ENCODE peak calls at places on chromosomes 6 and 20, in four cellular contexts. Q is nephron progenitor cell, N is cardiac muscle cell, W is HFF-Myc. I is an unnamed sample.

GRCh38 chr20:14632906-14633305 is 295.5 kb upstream of the FLRT3 start:
- DNase-seq in Q (no peak), N (peak; percentile 36), W (no peak), I (no peak)

GRCh38 chr6:15744824-15745402 is 82.1 kb upstream of the DTNBP1 start:
- DNase-seq in Q (no peak), N (no peak), W (no peak), I (no peak)

GRCh38 chr6:80767808-80768207 is 661.3 kb downstream of the BCKDHB start:
- DNase-seq in Q (no peak), N (peak; percentile 44), W (peak; percentile 44), I (peak; percentile 30)

GRCh38 chr20:49846206-49846807 is 33.7 kb downstream of the SLC9A8 start:
- DNase-seq in Q (peak; percentile 37), N (peak; percentile 80), W (no peak), I (no peak)

GRCh38 chr6:34385793-34386195 is 6.7 kb downstream of the NUDT3 start:
- DNase-seq in Q (no peak), N (no peak), W (no peak), I (no peak)

GRCh38 chr6:33277663-33278391 is 904 bp downstream of the B3GALT4 start:
- DNase-seq in Q (no peak), N (no peak), W (no peak), I (no peak)

GRCh38 chr6:30955367-30956042 is 14.7 kb downstream of the MUCL3 start:
- DNase-seq in Q (peak; percentile 78), N (peak; percentile 36), W (peak; percentile 4), I (peak; percentile 45)

GRCh38 chr20:63305393-63305792 is 12.4 kb downstream of the COL20A1 start:
- DNase-seq in Q (no peak), N (no peak), W (no peak), I (no peak)

GRCh38 chr6:163729127-163729872 is 314.8 kb downstream of the QKI start:
- DNase-seq in Q (no peak), N (no peak), W (no peak), I (no peak)

GRCh38 chr6:136646377-136646776 is 96.2 kb upstream of the MAP7 start:
- DNase-seq in Q (no peak), N (peak; percentile 62), W (no peak), I (no peak)

GRCh38 chr6:160767019-160767646 is 65.1 kb downstream of the PLG start:
- DNase-seq in Q (peak; percentile 86), N (peak; percentile 74), W (no peak), I (no peak)

GRCh38 chr20:43974665-43975064 is 60.0 kb downstream of the TOX2 start:
- DNase-seq in Q (no peak), N (no peak), W (no peak), I (no peak)

GRCh38 chr6:17979479-17979878 is 8.0 kb downstream of the KIF13A start:
- DNase-seq in Q (no peak), N (no peak), W (no peak), I (no peak)

GRCh38 chr20:24519476-24519875 is 50.0 kb downstream of the SYNDIG1 start:
- DNase-seq in Q (no peak), N (no peak), W (no peak), I (no peak)

GRCh38 chr20:11067359-11067758 is 393.6 kb upstream of the JAG1 start:
- DNase-seq in Q (no peak), N (no peak), W (no peak), I (no peak)

GRCh38 chr20:3932277-3933073 is 43.3 kb downstream of the PANK2 start:
- DNase-seq in Q (no peak), N (no peak), W (no peak), I (no peak)

GRCh38 chr6:52992980-52993379 is 2.1 kb downstream of the GSTA4 start:
- DNase-seq in Q (no peak), N (peak; percentile 76), W (no peak), I (no peak)

GRCh38 chr20:37358366-37359150 is 12.6 kb downstream of the SRC start:
- DNase-seq in Q (no peak), N (no peak), W (no peak), I (no peak)

GRCh38 chr6:89284081-89284480 is 31.0 kb downstream of the GABRR2 start:
- DNase-seq in Q (no peak), N (no peak), W (no peak), I (no peak)

GRCh38 chr6:14382381-14383236 is 265.0 kb downstream of the CD83 start:
- DNase-seq in Q (no peak), N (no peak), W (no peak), I (no peak)

GRCh38 chr6:25263602-25264001 is 15.6 kb upstream of the CARMIL1 start:
- DNase-seq in Q (no peak), N (peak; percentile 7), W (peak; percentile 72), I (no peak)

GRCh38 chr6:36050305-36050704 is 22.7 kb downstream of the MAPK14 start:
- DNase-seq in Q (no peak), N (no peak), W (no peak), I (no peak)

GRCh38 chr6:71347119-71347518 is 58.5 kb downstream of the OGFRL1 start:
- DNase-seq in Q (no peak), N (no peak), W (no peak), I (no peak)

GRCh38 chr20:36030143-36030542 is 61.8 kb downstream of the CNBD2 start:
- DNase-seq in Q (no peak), N (peak; percentile 73), W (no peak), I (no peak)

GRCh38 chr6:45115696-45116095 is 212.4 kb upstream of the RUNX2 start:
- DNase-seq in Q (no peak), N (peak; percentile 60), W (no peak), I (no peak)

GRCh38 chr20:11229772-11230171 is 556.0 kb upstream of the JAG1 start:
- DNase-seq in Q (no peak), N (peak; percentile 98), W (peak; percentile 38), I (no peak)

I was measured in gastrocnemius medialis.